ENCODE peak calls at places on chromosomes 1 and 21, in ten cellular contexts. U, Q, R, C, X, O, L, E, T and P are unnamed samples.

GRCh38 chr1:238642231-238642630 is 744.1 kb upstream of the CHRM3 start:
- DNase-seq in U (no peak), Q (no peak), R (no peak), C (no peak), X (peak; percentile 75), O (no peak), L (no peak), E (no peak), T (no peak), P (no peak)

GRCh38 chr1:11942280-11942679 is 7.8 kb downstream of the PLOD1 start:
- DNase-seq in U (no peak), Q (no peak), R (no peak), C (no peak), X (no peak), O (no peak), L (no peak), E (no peak), T (no peak), P (no peak)

GRCh38 chr1:7287013-7287412 is 484.1 kb upstream of the VAMP3 start:
- DNase-seq in U (no peak), Q (no peak), R (no peak), C (no peak), X (no peak), O (no peak), L (no peak), E (no peak), T (no peak), P (no peak)

GRCh38 chr1:176241385-176242015 is 34.4 kb upstream of the COP1 start:
- DNase-seq in U (no peak), Q (no peak), R (no peak), C (no peak), X (peak; percentile 95), O (no peak), L (no peak), E (no peak), T (no peak), P (no peak)

GRCh38 chr1:221284028-221284427 is 404.8 kb downstream of the HLX start:
- DNase-seq in U (no peak), Q (no peak), R (no peak), C (no peak), X (peak; percentile 85), O (no peak), L (no peak), E (no peak), T (no peak), P (no peak)

GRCh38 chr21:42724226-42724920 is 71.0 kb downstream of the PDE9A start:
- DNase-seq in U (no peak), Q (no peak), R (no peak), C (no peak), X (peak; percentile 92), O (no peak), L (peak; percentile 87), E (peak; percentile 84), T (no peak), P (no peak)

GRCh38 chr1:9280015-9280860 is 12.5 kb upstream of the SPSB1 start:
- DNase-seq in U (peak; percentile 55), Q (no peak), R (peak; percentile 83), C (no peak), X (peak; percentile 93), O (peak; percentile 47), L (peak; percentile 66), E (peak; percentile 74), T (no peak), P (no peak)

GRCh38 chr1:32893198-32894018 is 7.1 kb downstream of the HPCA start:
- DNase-seq in U (peak; percentile 48), Q (peak; percentile 55), R (no peak), C (no peak), X (peak; percentile 20), O (peak; percentile 70), L (peak; percentile 83), E (peak; percentile 83), T (no peak), P (no peak)

DNA sequence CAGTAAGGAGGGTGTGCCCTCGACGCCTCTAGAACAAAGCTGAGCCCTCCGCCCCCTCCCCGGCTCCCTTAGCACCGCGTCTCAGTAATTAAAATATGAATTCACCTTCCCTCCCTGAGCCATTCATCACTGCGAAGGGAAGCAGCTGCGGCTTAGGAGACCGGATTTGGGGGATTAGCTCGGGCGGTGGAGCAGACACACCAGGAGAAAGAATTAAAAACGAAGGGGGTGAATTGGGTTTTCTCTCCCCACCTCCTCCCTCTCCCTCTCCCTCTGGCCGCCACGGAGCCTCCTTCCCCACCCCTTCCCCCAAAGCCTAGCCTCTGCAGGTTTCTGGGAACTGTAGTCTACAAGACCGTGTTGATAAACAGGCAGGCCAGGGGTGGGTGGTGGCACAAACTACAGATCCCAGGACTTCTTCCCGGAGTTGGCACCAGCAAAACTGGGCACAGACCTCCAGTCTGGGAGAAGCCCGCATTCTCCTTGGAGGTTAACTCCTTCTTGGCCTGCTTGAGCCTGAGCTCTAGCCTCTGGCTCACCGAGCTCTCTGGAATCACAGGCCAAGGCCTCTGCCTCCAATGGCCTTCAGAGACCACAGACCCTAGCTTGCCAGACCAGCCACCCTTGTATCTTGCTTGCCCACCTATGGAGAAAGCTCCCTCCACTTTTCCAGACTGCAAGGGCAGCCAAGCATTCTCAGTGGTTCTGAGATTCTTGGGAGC is 10.8 kb downstream of the BLACAT1 start:
- DNase-seq in U (peak; percentile 34), Q (peak; percentile 52), R (no peak), C (no peak), X (no peak), O (peak; percentile 65), L (no peak), E (peak; percentile 35), T (peak; percentile 71), P (no peak)
- H3K27ac ChIP-seq in U (peak overlapping the region; percentile 58), Q (no peak overlapping the region), R (no peak overlapping the region), C (no peak overlapping the region), X (no peak overlapping the region), O (peak overlapping the region; percentile 62), L (no peak overlapping the region), E (peak overlapping the region; percentile 20), T (peak overlapping the region; percentile 89), P (no peak overlapping the region)

GRCh38 chr1:25861316-25862286 is 2.3 kb upstream of the AUNIP start:
- DNase-seq in U (no peak), Q (no peak), R (no peak), C (no peak), X (no peak), O (no peak), L (no peak), E (peak; percentile 52), T (no peak), P (no peak)

GRCh38 chr1:25856856-25857255 is 2.4 kb downstream of the AUNIP start:
- DNase-seq in U (no peak), Q (no peak), R (no peak), C (no peak), X (no peak), O (no peak), L (no peak), E (no peak), T (no peak), P (no peak)

GRCh38 chr1:25862785-25863485 is 3.7 kb upstream of the AUNIP start:
- DNase-seq in U (peak; percentile 69), Q (no peak), R (no peak), C (no peak), X (no peak), O (no peak), L (no peak), E (no peak), T (peak; percentile 44), P (no peak)

GRCh38 chr1:25858494-25858893 is 763 bp downstream of the AUNIP start:
- DNase-seq in U (no peak), Q (no peak), R (no peak), C (no peak), X (no peak), O (no peak), L (no peak), E (no peak), T (no peak), P (no peak)

DNA sequence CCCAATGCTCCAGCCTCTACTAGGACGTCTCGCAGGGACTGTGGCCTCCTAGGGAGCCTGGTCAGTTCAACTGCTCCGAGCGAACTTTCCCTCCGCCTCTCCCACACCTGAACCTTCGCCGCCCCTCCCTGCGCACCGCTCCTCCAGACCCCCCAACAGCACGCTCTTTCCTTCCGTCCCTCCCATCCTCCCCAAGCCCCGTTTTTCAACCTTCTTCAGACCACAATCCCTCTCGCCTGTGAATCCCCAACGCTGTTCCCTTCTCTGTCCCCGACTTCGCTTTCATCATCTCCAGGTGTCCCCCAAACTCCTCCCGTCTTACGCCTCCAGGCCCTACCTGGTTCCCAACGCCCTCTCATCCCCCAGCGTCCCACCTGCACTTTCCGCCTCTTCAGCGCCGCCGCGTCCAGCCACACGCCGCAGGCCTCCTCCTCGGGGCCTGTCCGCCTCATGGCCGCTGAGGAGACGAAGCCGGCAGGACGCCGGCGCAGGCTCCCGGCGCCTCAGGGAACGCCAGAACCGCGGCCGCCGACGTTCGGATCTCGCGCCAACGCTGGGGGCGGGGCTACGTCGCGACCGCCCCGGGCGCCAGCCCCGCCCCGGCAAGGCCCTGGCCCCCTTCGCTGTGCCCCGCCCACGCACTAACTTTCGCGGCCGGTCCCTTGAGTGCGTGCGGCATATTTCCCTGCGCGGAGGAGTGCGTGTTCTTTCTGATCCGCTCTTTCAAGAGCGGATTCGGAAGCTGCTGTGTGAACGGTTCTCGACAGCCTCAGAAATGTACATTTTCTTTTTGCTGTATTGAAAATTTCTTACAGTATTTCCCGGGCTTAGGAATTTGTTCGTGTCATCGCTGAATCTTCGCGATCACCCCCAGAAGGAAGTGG is at the start of gene AUNIP:
- DNase-seq in U (peak; percentile 90), Q (peak; percentile 89), R (peak; percentile 88), C (peak; percentile 90), X (peak; percentile 85), O (peak; percentile 88), L (peak; percentile 93), E (peak; percentile 91), T (peak; percentile 76), P (peak; percentile 90)
- TF ChIP-seq POLR2A in U (no peak), Q (peak; percentile 59), R (no peak), C (peak; percentile 60), X (peak; percentile 85), O (peak; percentile 46), L (peak; percentile 85), E (peak; percentile 76), T (no peak), P (peak; percentile 80)

GRCh38 chr1:3510136-3510955 is 55.9 kb downstream of the ARHGEF16 start:
- DNase-seq in U (no peak), Q (no peak), R (no peak), C (no peak), X (no peak), O (no peak), L (no peak), E (no peak), T (no peak), P (no peak)

GRCh38 chr1:3511856-3512255 is 57.4 kb downstream of the ARHGEF16 start:
- DNase-seq in U (no peak), Q (no peak), R (no peak), C (no peak), X (no peak), O (no peak), L (no peak), E (no peak), T (no peak), P (no peak)

GRCh38 chr1:3509721-3510120 is 55.3 kb downstream of the ARHGEF16 start:
- DNase-seq in U (no peak), Q (no peak), R (no peak), C (no peak), X (no peak), O (no peak), L (no peak), E (no peak), T (no peak), P (no peak)

GRCh38 chr1:3510956-3511250 is 56.4 kb downstream of the ARHGEF16 start:
- DNase-seq in U (no peak), Q (no peak), R (no peak), C (no peak), X (no peak), O (no peak), L (no peak), E (no peak), T (no peak), P (no peak)

GRCh38 chr1:3511306-3511705 is 56.8 kb downstream of the ARHGEF16 start:
- DNase-seq in U (no peak), Q (no peak), R (no peak), C (no peak), X (no peak), O (no peak), L (no peak), E (no peak), T (no peak), P (no peak)
- TF ChIP-seq CTCF in U (no peak), Q (no peak), R (no peak), C (no peak), X (no peak), O (no peak), L (no peak), E (no peak), T (no peak), P (no peak)

GRCh38 chr1:152035406-152036315 is 1.1 kb downstream of the S100A11 start:
- DNase-seq in U (no peak), Q (no peak), R (no peak), C (no peak), X (no peak), O (no peak), L (no peak), E (peak; percentile 48), T (peak; percentile 42), P (no peak)

GRCh38 chr1:152036316-152037216 is at the start of gene S100A11:
- DNase-seq in U (peak; percentile 93), Q (peak; percentile 86), R (peak; percentile 95), C (peak; percentile 92), X (peak; percentile 82), O (peak; percentile 88), L (peak; percentile 92), E (peak; percentile 94), T (peak; percentile 91), P (peak; percentile 91)

GRCh38 chr1:152034324-152034653 is 2.5 kb downstream of the S100A11 start:
- DNase-seq in U (no peak), Q (no peak), R (no peak), C (no peak), X (no peak), O (no peak), L (no peak), E (no peak), T (no peak), P (no peak)

GRCh38 chr1:152037920-152038658 is 1.3 kb upstream of the S100A11 start:
- DNase-seq in U (no peak), Q (no peak), R (no peak), C (no peak), X (no peak), O (no peak), L (no peak), E (no peak), T (no peak), P (no peak)

GRCh38 chr1:152034654-152035405 is 2.0 kb downstream of the S100A11 start:
- DNase-seq in U (peak; percentile 61), Q (peak; percentile 31), R (peak; percentile 78), C (peak; percentile 40), X (peak; percentile 59), O (peak; percentile 47), L (peak; percentile 66), E (peak; percentile 72), T (no peak), P (peak; percentile 57)
- H3K27ac ChIP-seq in U (peak overlapping the region; percentile 93), Q (no peak overlapping the region), R (peak overlapping the region; percentile 96), C (peak overlapping the region; percentile 97), X (peak overlapping the region; percentile 97), O (peak overlapping the region; percentile 90), L (peak overlapping the region; percentile 80), E (peak overlapping the region; percentile 94), T (peak overlapping the region; percentile 97), P (peak overlapping the region; percentile 94)